ENCODE peak calls at places on chromosomes 13 and 19, in eight cellular contexts. W is cardiac fibroblast; R is NCI-H1105 treated with DMSO at 0.1 percent for 48 hours; P is stimulated activated CD4-positive, alpha-beta T cell treated with anti-CD3 and anti-CD28 coated beads, Interleukin-2, amount 100 ng/mL, for 48 hours; F is amygdala; N is T-helper 2 cell; H is NB4; M is activated CD4-positive, alpha-beta memory T cell treated with anti-CD3 and anti-CD28 coated beads for 36 hours. K is an unnamed sample.

GRCh38 chr13:67231481-67231940 is 1.4 kb upstream of the PCDH9 start:
- DNase-seq in P (no peak), N (no peak), H (no peak), R (no peak), F (no peak), M (no peak), W (peak), K (no peak)

GRCh38 chr19:53907193-53907581 is 1.9 kb upstream of the CACNG7 start:
- DNase-seq in P (no peak), N (no peak), M (no peak), F (no peak), H (no peak), R (no peak), W (no peak), K (no peak)

GRCh38 chr13:77521194-77521593 is 14.3 kb upstream of the SCEL start:
- DNase-seq in H (no peak), N (no peak), P (no peak), F (no peak), M (no peak), W (peak), R (no peak), K (no peak)

GRCh38 chr19:49243726-49244125 is 81.3 kb downstream of the SLC6A16 start:
- DNase-seq in W (no peak), H (no peak), F (no peak), N (no peak), M (no peak), R (no peak), P (no peak), K (no peak)

GRCh38 chr19:28289294-28290063 is 923.5 kb downstream of the UQCRFS1 start:
- DNase-seq in N (no peak), R (peak), P (no peak), F (peak), H (no peak), M (no peak), W (peak), K (no peak)

GRCh38 chr13:60583911-60584753 is 187.1 kb downstream of the TDRD3 start:
- DNase-seq in P (no peak), M (peak), N (no peak), W (peak), R (no peak), F (no peak), H (peak), K (no peak)

GRCh38 chr19:49347835-49348234 is 12.6 kb downstream of the CD37 start:
- DNase-seq in W (peak), P (no peak), F (no peak), R (no peak), H (peak), M (peak), N (no peak), K (no peak)

GRCh38 chr13:21688056-21688455 is 17.2 kb downstream of the FGF9 start:
- DNase-seq in R (peak), W (no peak), F (no peak), N (no peak), P (no peak), H (no peak), M (no peak), K (no peak)

GRCh38 chr19:9819590-9819898 is 665 bp upstream of the FBXL12 start:
- DNase-seq in R (no peak), P (no peak), M (no peak), H (no peak), F (no peak), N (no peak), W (no peak), K (no peak)

GRCh38 chr19:11268783-11269267 is 6.5 kb upstream of the DOCK6 start:
- DNase-seq in N (no peak), F (no peak), M (no peak), H (peak), W (peak), R (no peak), P (no peak), K (no peak)

K was measured in activated T-helper 1 cell treated with anti-CD3 and anti-CD28 coated beads, Interleukin-12 subunit alpha, Interleukin-12 subunit beta, Interleukin-2, Interleukin-4 antibody, amounts not matched to agents 30 ng/mL and 10 ng/mL and 1 ng/mL, durations not matched to agents 14 hours and 24 hours and 36 hours.